ENCODE peak calls at places on chromosomes 3 and 15, in nine cellular contexts. F is HFF-Myc, X is nephron progenitor cell, Z is foreskin keratinocyte, D is transverse colon, V is stomach, E is AG09309, L is HFFc6, P is WERI-Rb-1. O is an unnamed sample.

GRCh38 chr3:42148982-42149432 is 57.9 kb downstream of the TRAK1 start:
- DNase-seq in F (peak), P (no peak), V (peak), X (peak), E (peak), D (peak), Z (no peak), L (peak), O (peak)

GRCh38 chr3:4680881-4681300 is 187.7 kb downstream of the ITPR1 start:
- DNase-seq in L (no peak), Z (peak), F (peak), D (no peak), P (no peak), E (no peak), X (no peak), V (no peak), O (no peak)

GRCh38 chr15:70494529-70494860 is 268.9 kb downstream of the UACA start:
- DNase-seq in D (no peak), L (no peak), X (no peak), P (no peak), V (no peak), F (no peak), Z (no peak), E (no peak), O (no peak)

GRCh38 chr3:148911597-148911996 is 46.5 kb downstream of the CPA3 start:
- DNase-seq in F (no peak), X (no peak), P (no peak), L (no peak), E (no peak), D (no peak), V (no peak), Z (no peak), O (no peak)

GRCh38 chr15:70023064-70023768 is 74.5 kb downstream of the TLE3 start:
- DNase-seq in P (no peak), Z (peak), L (peak), E (peak), V (no peak), X (no peak), D (no peak), F (peak), O (no peak)

GRCh38 chr3:27431116-27431515 is 53.1 kb downstream of the SLC4A7 start:
- DNase-seq in X (no peak), Z (peak), L (peak), V (peak), P (no peak), E (peak), D (no peak), F (peak), O (no peak)

GRCh38 chr15:42152196-42152920 is 4.1 kb downstream of the PLA2G4F start:
- DNase-seq in L (no peak), D (peak), Z (no peak), P (no peak), V (peak), F (no peak), E (no peak), X (no peak), O (no peak)

GRCh38 chr3:53196575-53197407 is 35.8 kb downstream of the PRKCD start:
- DNase-seq in V (no peak), D (peak), Z (no peak), P (peak), F (peak), E (no peak), X (peak), L (no peak), O (no peak)

GRCh38 chr3:41966206-41966605 is 4.3 kb upstream of the ULK4 start:
- DNase-seq in D (no peak), Z (no peak), P (no peak), L (no peak), E (no peak), X (no peak), V (no peak), F (no peak), O (no peak)

GRCh38 chr15:42154576-42155355 is 1.7 kb downstream of the PLA2G4F start:
- DNase-seq in D (no peak), F (no peak), Z (no peak), P (no peak), L (no peak), E (no peak), X (peak), V (no peak), O (no peak)

GRCh38 chr3:64808056-64808455 is 120.3 kb upstream of the ADAMTS9 start:
- DNase-seq in E (no peak), L (no peak), F (no peak), P (no peak), Z (no peak), D (no peak), X (no peak), V (no peak), O (no peak)

GRCh38 chr3:58731673-58732072 is 65.1 kb upstream of the FAM3D start:
- DNase-seq in Z (no peak), E (no peak), X (no peak), F (no peak), V (no peak), P (no peak), L (no peak), D (no peak), O (no peak)
- TF ChIP-seq CTCF in Z (no peak), E (no peak), X (no peak), F (no peak), V (peak), P (peak), L (no peak), D (no peak), O (no peak)

DNA sequence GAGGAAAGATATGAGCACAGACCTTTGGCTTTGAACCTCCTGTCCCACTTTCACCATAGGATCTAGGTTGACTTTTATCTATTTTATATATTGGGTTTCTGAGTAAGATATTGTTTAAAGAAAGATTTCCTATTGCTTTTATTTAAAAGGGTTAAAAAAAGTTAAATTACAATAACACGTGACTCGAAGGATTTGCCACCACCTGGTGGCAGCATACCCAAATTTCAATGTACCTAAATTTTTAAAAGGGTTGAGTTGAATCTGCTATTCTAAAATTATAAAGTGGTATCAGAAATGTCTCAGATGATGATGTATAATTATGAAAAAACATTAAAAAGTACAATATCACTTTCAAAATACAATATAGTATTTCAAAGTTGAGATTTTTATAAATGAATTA is 368.4 kb downstream of the MECOM start:
- DNase-seq in P (peak), X (no peak), Z (no peak), E (no peak), F (no peak), V (no peak), L (no peak), D (no peak), O (no peak)
- TF ChIP-seq CTCF in P (no peak), X (peak), Z (peak), E (peak), F (peak), V (no peak), L (peak), D (peak), O (peak)

GRCh38 chr15:90864507-90864906 is 3.9 kb upstream of the FURIN start:
- DNase-seq in X (no peak), P (peak), Z (no peak), D (no peak), V (no peak), E (no peak), F (no peak), L (no peak), O (no peak)
- TF ChIP-seq CTCF in X (no peak), P (peak), Z (no peak), D (no peak), V (no peak), E (no peak), F (no peak), L (no peak), O (no peak)

DNA sequence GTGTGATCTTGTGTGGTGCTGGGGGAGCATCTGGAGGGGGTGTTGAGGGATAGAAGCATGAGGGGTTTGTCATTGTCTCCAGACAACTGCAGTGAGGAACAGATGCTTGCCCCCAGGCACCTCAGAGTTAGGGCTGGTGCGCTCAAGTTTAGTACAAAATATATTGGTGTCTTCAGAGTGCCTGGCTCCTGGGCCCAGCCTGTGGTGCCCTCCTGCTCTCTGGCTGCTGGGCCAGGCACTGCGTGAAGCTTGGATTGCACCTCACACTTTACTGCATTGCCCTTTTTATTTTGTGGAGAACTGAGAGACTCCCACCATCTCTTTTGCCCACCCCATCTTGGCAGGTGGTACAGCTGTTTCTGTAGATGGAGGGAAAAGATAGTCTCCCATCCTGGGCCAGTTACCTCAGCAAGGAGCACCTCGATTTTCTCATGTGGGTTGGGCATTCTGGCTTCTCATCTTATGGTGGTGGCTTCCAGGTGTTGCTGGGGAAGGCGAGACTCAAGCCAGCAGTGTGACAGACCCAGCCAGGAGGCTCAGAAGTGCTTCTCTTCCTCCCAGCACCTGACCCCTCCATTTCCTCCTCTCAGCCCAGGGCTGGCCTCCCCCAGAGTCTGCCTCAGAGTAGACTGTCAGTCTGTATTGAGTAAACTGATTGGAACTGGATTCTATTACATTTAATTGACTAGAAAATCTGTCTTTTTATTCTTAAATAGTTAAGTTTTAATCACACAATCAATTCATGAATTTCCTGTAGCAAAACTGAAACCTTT is 140.5 kb downstream of the DNAJB8 start:
- DNase-seq in P (no peak), F (no peak), L (no peak), E (no peak), D (no peak), Z (no peak), V (peak), X (no peak), O (no peak)
- TF ChIP-seq CTCF in P (no peak), F (no peak), L (no peak), E (no peak), D (no peak), Z (no peak), V (no peak), X (no peak), O (no peak)

DNA sequence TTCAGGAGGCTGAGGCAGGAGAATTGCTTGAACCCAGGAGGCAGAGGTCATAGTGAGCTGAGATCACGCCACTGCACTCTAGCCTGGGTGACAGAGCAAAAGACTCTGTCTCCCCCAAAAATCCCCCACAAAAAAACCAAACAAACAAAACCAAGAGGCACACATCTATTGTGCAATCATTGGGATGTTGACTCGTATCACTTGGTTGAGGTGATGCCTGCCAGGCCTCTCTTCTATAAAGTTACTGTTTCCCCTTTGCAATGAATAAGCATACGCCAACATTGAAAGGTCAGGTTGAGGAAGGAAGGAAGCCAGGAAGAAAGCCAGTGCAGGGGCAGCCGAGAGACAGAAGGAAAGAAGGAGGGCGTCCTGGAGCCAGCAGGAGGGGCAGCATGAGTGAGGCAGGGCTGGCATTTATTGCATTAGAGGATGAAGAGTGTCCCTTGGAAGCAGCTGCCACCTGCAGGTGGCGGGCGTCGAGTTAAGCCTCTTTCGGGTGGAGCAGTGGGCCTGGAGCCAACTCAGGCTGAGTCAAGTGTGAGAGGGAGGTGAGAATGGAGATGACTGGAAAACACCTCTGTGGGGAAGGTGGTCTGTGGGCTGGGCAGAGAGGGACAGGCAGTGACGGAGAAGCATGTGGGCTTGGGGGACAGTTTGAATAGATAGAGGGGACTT is 8.3 kb upstream of the CSPG4 start:
- DNase-seq in E (no peak), X (no peak), F (no peak), Z (peak), L (peak), P (peak), D (peak), V (peak), O (no peak)
- TF ChIP-seq CTCF in E (no peak), X (peak), F (peak), Z (peak), L (peak), P (peak), D (peak), V (peak), O (peak)

O was measured in neural crest cell.